ENCODE peak calls at places on chromosomes 11 and 22, in seven cellular contexts. G, U, J, Z, P, Y and I are unnamed samples.

GRCh38 chr11:72091292-72091691 is 10.6 kb downstream of the LRRC51 start:
- DNase-seq in Y (no peak), Z (peak; percentile 70), J (peak; percentile 57), P (peak; percentile 80), G (peak; percentile 70), U (no peak), I (peak; percentile 41)

GRCh38 chr11:70399681-70400112 is 1.4 kb downstream of the CTTN start:
- DNase-seq in U (peak; percentile 97), J (peak; percentile 77), Z (peak; percentile 92), P (peak; percentile 74), G (peak; percentile 96), Y (peak; percentile 90), I (peak; percentile 94)

GRCh38 chr11:21896216-21896615 is 296.7 kb upstream of the ANO5 start:
- DNase-seq in Y (no peak), P (no peak), G (no peak), Z (no peak), J (no peak), U (no peak), I (no peak)

GRCh38 chr11:1442163-1442562 is 44.4 kb downstream of the MOB2 start:
- DNase-seq in U (no peak), P (no peak), G (no peak), Y (no peak), J (no peak), Z (no peak), I (no peak)

GRCh38 chr11:46237248-46238077 is 40.0 kb upstream of the CREB3L1 start:
- DNase-seq in U (peak; percentile 84), Z (peak; percentile 75), G (peak; percentile 94), J (peak; percentile 64), Y (peak; percentile 86), P (peak; percentile 68), I (peak; percentile 91)

GRCh38 chr22:24200616-24201212 is 19.4 kb downstream of the SUSD2 start:
- DNase-seq in J (no peak), G (peak; percentile 64), P (no peak), Y (no peak), U (peak; percentile 68), Z (no peak), I (peak; percentile 19)

GRCh38 chr11:27718346-27718852 is 18.1 kb upstream of the BDNF start:
- DNase-seq in G (peak; percentile 61), J (no peak), Y (peak; percentile 89), U (peak; percentile 88), P (no peak), Z (no peak), I (peak; percentile 93)

GRCh38 chr11:111793863-111794262 is 27.7 kb upstream of the PPP2R1B start:
- DNase-seq in J (no peak), Z (no peak), Y (no peak), G (peak; percentile 90), U (peak; percentile 99), P (no peak), I (peak; percentile 78)

GRCh38 chr11:120134106-120134930 is 3.6 kb downstream of the TRIM29 start:
- DNase-seq in P (no peak), U (no peak), Z (peak; percentile 3), J (peak; percentile 6), G (no peak), Y (peak; percentile 65), I (no peak)

GRCh38 chr11:13679768-13680167 is 11.3 kb downstream of the FAR1 start:
- DNase-seq in P (no peak), U (no peak), Y (no peak), J (no peak), G (no peak), Z (no peak), I (no peak)

GRCh38 chr11:114397349-114397982 is 2.8 kb downstream of the C11orf71 start:
- DNase-seq in Z (no peak), J (no peak), P (no peak), G (peak; percentile 14), U (no peak), Y (no peak), I (no peak)

GRCh38 chr11:95788921-95789505 is 569 bp downstream of the FAM76B start:
- DNase-seq in J (no peak), U (peak; percentile 52), Z (no peak), G (peak; percentile 45), Y (peak; percentile 84), P (peak; percentile 6), I (peak; percentile 39)

GRCh38 chr11:35751664-35752061 is 89.1 kb downstream of the TRIM44 start:
- DNase-seq in P (no peak), G (no peak), Y (no peak), J (no peak), Z (no peak), U (no peak), I (peak; percentile 9)

GRCh38 chr11:1848640-1849265 is 4.1 kb upstream of the LSP1 start:
- DNase-seq in J (no peak), Z (no peak), G (no peak), Y (no peak), P (no peak), U (no peak), I (no peak)

GRCh38 chr22:17748555-17749353 is 25.5 kb downstream of the BID start:
- DNase-seq in U (no peak), G (no peak), J (peak; percentile 33), P (no peak), Z (no peak), Y (no peak), I (no peak)

GRCh38 chr11:18063131-18063530 is 17.1 kb upstream of the TPH1 start:
- DNase-seq in Z (no peak), G (no peak), U (no peak), J (no peak), Y (no peak), P (no peak), I (no peak)

GRCh38 chr11:44776840-44777536 is 50.2 kb downstream of the TSPAN18 start:
- DNase-seq in U (no peak), J (no peak), G (no peak), Z (no peak), Y (no peak), P (no peak), I (no peak)

GRCh38 chr22:44171486-44172076 is 9.1 kb upstream of the PARVG start:
- DNase-seq in P (no peak), J (no peak), Y (no peak), U (no peak), Z (no peak), G (no peak), I (no peak)

GRCh38 chr11:121416909-121417567 is 35.1 kb upstream of the SORL1 start:
- DNase-seq in G (peak; percentile 97), Z (peak; percentile 77), U (peak; percentile 7), P (peak; percentile 85), J (peak; percentile 81), Y (no peak), I (peak; percentile 96)

GRCh38 chr22:25786165-25786564 is 44.2 kb downstream of the MYO18B start:
- DNase-seq in Y (no peak), J (no peak), G (no peak), U (no peak), P (no peak), Z (no peak), I (no peak)

GRCh38 chr11:44658451-44658850 is 68.3 kb upstream of the TSPAN18 start:
- DNase-seq in G (no peak), U (peak; percentile 11), Z (no peak), Y (no peak), J (no peak), P (no peak), I (no peak)

GRCh38 chr22:36682835-36683234 is 20.7 kb downstream of the CACNG2 start:
- DNase-seq in Y (no peak), J (no peak), Z (no peak), G (no peak), U (no peak), P (no peak), I (no peak)

GRCh38 chr11:134071766-134072403 is 3.0 kb downstream of the JAM3 start:
- DNase-seq in Y (no peak), Z (no peak), P (no peak), U (no peak), G (no peak), J (no peak), I (no peak)

GRCh38 chr11:64353101-64353738 is 5.7 kb upstream of the RPS6KA4 start:
- DNase-seq in G (no peak), J (no peak), Y (no peak), U (no peak), P (no peak), Z (no peak), I (no peak)

GRCh38 chr11:82315093-82315492 is 418.6 kb downstream of the FAM181B start:
- DNase-seq in Y (no peak), J (no peak), G (peak; percentile 19), Z (peak; percentile 20), U (no peak), P (no peak), I (no peak)
- TF ChIP-seq CTCF in Y (peak; percentile 20), J (no peak), G (peak; percentile 36), Z (no peak), U (no peak), P (peak; percentile 9), I (no peak)

GRCh38 chr11:8055111-8055835 is 25.7 kb upstream of the TUB start:
- DNase-seq in P (no peak), J (no peak), G (peak; percentile 17), Y (peak; percentile 75), Z (no peak), U (no peak), I (no peak)
- TF ChIP-seq CTCF in P (peak; percentile 7), J (no peak), G (peak; percentile 24), Y (peak; percentile 8), Z (no peak), U (peak; percentile 44), I (no peak)

GRCh38 chr11:56817661-56818060 is 69.2 kb upstream of the OR9G4 start:
- DNase-seq in U (no peak), Z (no peak), Y (no peak), G (no peak), P (no peak), J (no peak), I (no peak)

GRCh38 chr11:56816259-56816658 is 67.8 kb upstream of the OR9G4 start:
- DNase-seq in J (no peak), U (no peak), Y (no peak), Z (no peak), P (no peak), G (no peak), I (no peak)

GRCh38 chr11:56819916-56820315 is 71.4 kb upstream of the OR9G4 start:
- DNase-seq in G (no peak), U (no peak), J (no peak), Z (no peak), Y (no peak), P (no peak), I (peak; percentile 17)
- TF ChIP-seq CTCF in G (no peak), U (no peak), J (no peak), Z (no peak), Y (no peak), P (no peak), I (no peak)

GRCh38 chr11:104098132-104098531 is 61.7 kb downstream of the DDI1 start:
- DNase-seq in Y (no peak), G (no peak), J (no peak), Z (no peak), P (no peak), U (no peak), I (no peak)

GRCh38 chr11:104096900-104097299 is 60.5 kb downstream of the DDI1 start:
- DNase-seq in U (no peak), P (no peak), J (no peak), G (no peak), Y (no peak), Z (no peak), I (no peak)

GRCh38 chr11:104094576-104094975 is 58.1 kb downstream of the DDI1 start:
- DNase-seq in Y (no peak), Z (no peak), J (no peak), U (peak; percentile 4), P (no peak), G (peak; percentile 64), I (peak; percentile 67)

GRCh38 chr11:104093426-104094280 is 57.2 kb downstream of the DDI1 start:
- DNase-seq in P (no peak), Z (no peak), U (no peak), Y (no peak), G (no peak), J (no peak), I (no peak)

GRCh38 chr11:104095791-104096190 is 59.4 kb downstream of the DDI1 start:
- DNase-seq in U (no peak), G (peak; percentile 53), Y (no peak), Z (no peak), J (no peak), P (no peak), I (no peak)
- TF ChIP-seq CTCF in U (peak; percentile 17), G (peak; percentile 21), Y (peak; percentile 32), Z (no peak), J (peak; percentile 13), P (no peak), I (no peak)